ENCODE peak calls at places on chromosomes 5 and 9, in four cellular contexts. E is testis, D is neural progenitor cell, Z is endothelial cell. K is an unnamed sample.

GRCh38 chr9:75451505-75451904 is 363.2 kb downstream of the OSTF1 start:
- DNase-seq in Z (no peak), D (no peak), E (no peak), K (no peak)

GRCh38 chr9:127816362-127816725 is 13.7 kb downstream of the FPGS start:
- DNase-seq in D (no peak), E (no peak), Z (no peak), K (no peak)

GRCh38 chr5:138942861-138943260 is 67.7 kb upstream of the LRRTM2 start:
- DNase-seq in D (no peak), E (no peak), Z (no peak), K (no peak)

GRCh38 chr9:138038244-138038671 is 160.7 kb downstream of the CACNA1B start:
- DNase-seq in Z (no peak), D (no peak), E (peak; percentile 5), K (no peak)

GRCh38 chr5:61916621-61917620 is 389.1 kb upstream of the KIF2A start:
- DNase-seq in Z (no peak), D (no peak), E (no peak), K (no peak)

GRCh38 chr5:132646867-132647266 is 11.1 kb upstream of the IL13 start:
- DNase-seq in D (no peak), Z (no peak), E (no peak), K (no peak)

GRCh38 chr5:21774791-21775190 is 1078.4 kb downstream of the CDH12 start:
- DNase-seq in D (no peak), E (no peak), Z (no peak), K (no peak)

GRCh38 chr5:95973793-95974325 is 12.2 kb upstream of the ELL2 start:
- DNase-seq in D (no peak), E (no peak), Z (no peak), K (no peak)

GRCh38 chr9:136596630-136597031 is 50.8 kb upstream of the NOTCH1 start:
- DNase-seq in D (no peak), E (peak; percentile 87), Z (no peak), K (no peak)

GRCh38 chr5:88683506-88684135 is 199.4 kb downstream of the MEF2C start:
- DNase-seq in E (no peak), D (peak; percentile 77), Z (peak; percentile 48), K (peak; percentile 88)

GRCh38 chr5:150045512-150045911 is 40.8 kb downstream of the CSF1R start:
- DNase-seq in E (no peak), D (no peak), Z (no peak), K (no peak)

GRCh38 chr9:117114768-117115167 is 300.1 kb downstream of the ASTN2 start:
- DNase-seq in Z (no peak), E (no peak), D (no peak), K (peak; percentile 31)

DNA sequence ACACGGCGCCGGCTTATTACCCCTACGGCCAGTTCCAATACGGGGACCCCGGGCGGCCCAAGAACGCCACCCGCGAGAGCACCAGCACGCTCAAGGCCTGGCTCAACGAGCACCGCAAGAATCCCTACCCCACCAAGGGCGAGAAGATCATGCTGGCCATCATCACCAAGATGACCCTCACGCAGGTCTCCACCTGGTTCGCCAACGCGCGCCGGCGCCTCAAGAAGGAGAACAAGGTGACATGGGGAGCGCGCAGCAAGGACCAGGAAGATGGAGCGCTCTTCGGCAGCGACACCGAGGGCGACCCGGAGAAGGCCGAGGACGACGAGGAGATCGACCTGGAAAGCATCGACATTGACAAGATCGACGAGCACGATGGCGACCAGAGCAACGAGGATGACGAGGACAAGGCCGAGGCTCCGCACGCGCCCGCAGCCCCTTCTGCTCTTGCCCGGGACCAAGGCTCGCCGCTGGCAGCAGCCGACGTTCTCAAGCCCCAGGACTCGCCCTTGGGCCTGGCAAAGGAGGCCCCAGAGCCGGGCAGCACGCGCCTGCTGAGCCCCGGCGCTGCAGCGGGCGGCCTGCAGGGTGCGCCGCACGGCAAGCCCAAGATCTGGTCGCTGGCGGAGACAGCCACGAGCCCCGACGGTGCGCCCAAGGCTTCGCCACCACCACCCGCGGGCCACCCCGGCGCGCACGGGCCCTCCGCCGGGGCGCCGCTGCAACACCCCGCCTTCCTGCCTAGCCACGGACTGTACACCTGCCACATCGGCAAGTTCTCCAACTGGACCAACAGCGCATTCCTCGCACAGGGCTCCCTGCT is 3.9 kb downstream of the IRX1 start:
- DNase-seq in Z (peak; percentile 64), D (peak; percentile 79), E (no peak), K (peak; percentile 77)
- TF ChIP-seq CTCF in Z (peak; percentile 33), D (peak; percentile 68), E (no peak), K (peak; percentile 72)

GRCh38 chr5:148457183-148457620 is 73.4 kb downstream of the FBXO38 start:
- DNase-seq in D (peak; percentile 59), Z (peak; percentile 12), E (no peak), K (no peak)
- TF ChIP-seq CTCF in D (peak; percentile 54), Z (no peak), E (no peak), K (peak; percentile 61)

GRCh38 chr5:43073597-43074546 is 33.8 kb upstream of the ANXA2R start:
- DNase-seq in D (peak; percentile 46), E (peak; percentile 45), Z (peak; percentile 29), K (peak; percentile 53)
- TF ChIP-seq CTCF in D (peak; percentile 68), E (no peak), Z (peak; percentile 43), K (peak; percentile 81)

GRCh38 chr9:98610196-98610595 is 98.5 kb downstream of the GABBR2 start:
- DNase-seq in E (no peak), D (no peak), Z (no peak), K (no peak)
- TF ChIP-seq CTCF in E (no peak), D (no peak), Z (no peak), K (no peak)

GRCh38 chr5:108919591-108920326 is 172.1 kb downstream of the FER start:
- DNase-seq in D (no peak), E (no peak), Z (no peak), K (no peak)
- TF ChIP-seq CTCF in D (peak; percentile 30), E (no peak), Z (no peak), K (peak; percentile 55)

DNA sequence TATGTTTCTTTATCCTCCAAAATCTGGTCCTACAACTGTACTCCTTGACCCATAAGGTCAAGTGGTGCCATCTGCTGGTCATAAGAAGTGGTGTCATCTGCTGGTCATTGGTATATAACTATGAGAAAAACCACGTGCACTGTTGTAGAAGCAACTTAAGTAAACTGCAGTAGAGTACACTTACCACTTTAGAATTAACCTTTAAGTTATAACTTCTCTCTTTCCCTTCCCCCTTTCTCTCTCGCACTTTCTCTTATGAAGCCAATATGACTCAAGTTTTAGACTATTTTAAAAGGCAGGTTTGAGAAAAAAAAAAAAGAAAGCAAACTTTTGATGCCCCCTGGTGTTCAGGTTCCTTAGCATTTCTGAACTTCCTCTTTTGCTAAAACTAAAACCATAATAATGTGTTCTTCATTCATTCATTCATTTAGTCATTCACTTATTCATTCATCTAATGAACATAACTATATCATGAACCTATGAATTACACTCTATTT is 12.8 kb upstream of the MTAP start:
- DNase-seq in D (peak; percentile 86), E (peak; percentile 81), Z (peak; percentile 35), K (peak; percentile 45)
- TF ChIP-seq CTCF in D (peak; percentile 93), E (peak; percentile 78), Z (peak; percentile 93), K (peak; percentile 89)

DNA sequence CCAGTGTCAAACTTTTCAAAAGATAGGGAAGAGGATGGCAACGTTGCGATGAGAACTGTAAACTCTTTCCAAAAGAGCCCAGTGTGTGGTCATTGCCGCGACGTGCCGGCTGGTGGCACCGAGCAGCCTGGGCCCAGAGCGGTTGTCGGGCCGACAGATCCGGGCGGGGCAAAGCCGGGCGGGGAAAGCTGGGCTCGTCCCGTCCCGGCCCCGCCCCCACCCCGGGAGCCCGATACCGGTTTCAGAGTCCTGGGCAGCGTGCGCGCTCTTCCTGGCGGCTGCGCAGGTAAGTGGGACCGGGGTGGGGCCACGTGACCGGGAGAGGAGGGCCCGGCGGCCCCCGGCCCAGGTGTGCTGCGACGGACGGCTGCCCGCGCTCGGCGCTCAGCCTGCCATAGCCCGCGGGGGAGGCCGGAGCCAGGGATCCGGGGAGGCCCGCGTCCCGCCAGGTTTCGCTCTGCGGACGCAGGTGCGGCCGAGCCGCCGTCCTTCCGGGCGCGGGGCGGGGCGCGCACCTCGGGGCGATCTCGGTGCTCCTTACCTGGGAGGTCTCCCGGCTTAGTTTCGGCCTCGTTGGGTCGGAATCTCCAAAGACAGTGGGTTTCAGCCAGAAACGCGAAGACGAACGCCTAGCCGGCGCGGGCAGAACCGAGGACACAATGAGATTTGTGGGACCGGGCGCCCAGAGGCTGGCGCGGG is at the start of gene MARVELD2:
- DNase-seq in E (peak; percentile 65), D (peak; percentile 90), Z (peak; percentile 78), K (peak; percentile 94)
- TF ChIP-seq CTCF in E (no peak), D (peak; percentile 45), Z (no peak), K (peak; percentile 54)

K was measured in H9.